ENCODE peak calls at places on chromosomes 16 and 17, in seven cellular contexts. Y is HepG2, U is SK-N-SH, T is K562, W is NT2/D1, X is GM12878, S is H1. M is an unnamed sample.

GRCh38 chr17:48611213-48611612 is 396 bp upstream of the HOXB7 start:
- DNase-seq in Y (no peak), U (no peak), T (no peak), W (no peak), X (no peak), S (no peak), M (no peak)

GRCh38 chr16:80526418-80527061 is 14.3 kb upstream of the DYNLRB2 start:
- DNase-seq in Y (peak; percentile 60), U (peak; percentile 49), T (peak; percentile 70), W (peak; percentile 56), X (no peak), S (no peak), M (peak; percentile 38)

GRCh38 chr16:54506691-54507090 is 220.1 kb upstream of the IRX3 start:
- DNase-seq in Y (no peak), U (peak; percentile 63), T (no peak), W (no peak), X (no peak), S (no peak), M (no peak)

GRCh38 chr16:12097523-12098428 is 121.2 kb downstream of the SNX29 start:
- DNase-seq in Y (peak; percentile 98), U (no peak), T (no peak), W (no peak), X (no peak), S (no peak), M (no peak)

GRCh38 chr16:57096793-57097192 is 4.4 kb downstream of the CPNE2 start:
- DNase-seq in Y (no peak), U (no peak), T (no peak), W (no peak), X (no peak), S (no peak), M (no peak)

GRCh38 chr16:10156111-10156510 is 26.1 kb downstream of the GRIN2A start:
- DNase-seq in Y (no peak), U (no peak), T (no peak), W (no peak), X (no peak), S (no peak), M (no peak)

GRCh38 chr17:64020068-64020766 is at the start of gene ICAM2:
- DNase-seq in Y (no peak), U (no peak), T (no peak), W (no peak), X (peak; percentile 90), S (no peak), M (no peak)

GRCh38 chr16:65745-66144 is 6.7 kb downstream of the RHBDF1 start:
- DNase-seq in Y (peak; percentile 56), U (peak; percentile 95), T (peak; percentile 77), W (no peak), X (no peak), S (peak; percentile 98), M (peak; percentile 21)

GRCh38 chr16:2022723-2023097 is 3.1 kb downstream of the NPW start:
- DNase-seq in Y (no peak), U (peak; percentile 88), T (peak; percentile 69), W (peak; percentile 36), X (no peak), S (no peak), M (no peak)

GRCh38 chr17:71315568-71315967 is 805.3 kb upstream of the SOX9 start:
- DNase-seq in Y (no peak), U (no peak), T (no peak), W (no peak), X (no peak), S (no peak), M (no peak)

GRCh38 chr17:41812176-41813038 is at the start of gene FKBP10:
- DNase-seq in Y (peak; percentile 90), U (peak; percentile 97), T (no peak), W (peak; percentile 88), X (no peak), S (peak; percentile 91), M (peak; percentile 54)

GRCh38 chr16:53098526-53099317 is 43.9 kb downstream of the CHD9 start:
- DNase-seq in Y (peak; percentile 48), U (peak; percentile 78), T (peak; percentile 35), W (peak; percentile 71), X (peak; percentile 66), S (peak; percentile 66), M (no peak)

GRCh38 chr16:23607740-23608139 is 11.6 kb upstream of the NDUFAB1 start:
- DNase-seq in Y (no peak), U (no peak), T (no peak), W (no peak), X (no peak), S (no peak), M (no peak)

GRCh38 chr16:27849621-27850020 is 213.9 kb downstream of the GSG1L start:
- DNase-seq in Y (no peak), U (no peak), T (no peak), W (no peak), X (no peak), S (no peak), M (no peak)

GRCh38 chr17:80262291-80262690 is 1.6 kb downstream of the RNF213 start:
- DNase-seq in Y (no peak), U (no peak), T (no peak), W (no peak), X (no peak), S (no peak), M (no peak)

GRCh38 chr17:79148584-79148983 is 74.0 kb downstream of the ENGASE start:
- DNase-seq in Y (no peak), U (no peak), T (no peak), W (no peak), X (no peak), S (no peak), M (no peak)

GRCh38 chr17:79152636-79153035 is 78.0 kb downstream of the ENGASE start:
- DNase-seq in Y (no peak), U (no peak), T (no peak), W (no peak), X (no peak), S (peak; percentile 63), M (no peak)

GRCh38 chr17:79153367-79154130 is 78.9 kb downstream of the ENGASE start:
- DNase-seq in Y (no peak), U (no peak), T (no peak), W (no peak), X (no peak), S (no peak), M (no peak)

GRCh38 chr17:79150035-79150733 is 75.6 kb downstream of the ENGASE start:
- DNase-seq in Y (no peak), U (no peak), T (no peak), W (no peak), X (peak; percentile 12), S (no peak), M (no peak)

GRCh38 chr17:79150799-79151198 is 76.2 kb downstream of the ENGASE start:
- DNase-seq in Y (no peak), U (no peak), T (no peak), W (no peak), X (no peak), S (no peak), M (no peak)
- TF ChIP-seq YY1 in Y (no peak), U (no peak), T (no peak), W (no peak), X (no peak), S (no peak), M (no peak)

DNA sequence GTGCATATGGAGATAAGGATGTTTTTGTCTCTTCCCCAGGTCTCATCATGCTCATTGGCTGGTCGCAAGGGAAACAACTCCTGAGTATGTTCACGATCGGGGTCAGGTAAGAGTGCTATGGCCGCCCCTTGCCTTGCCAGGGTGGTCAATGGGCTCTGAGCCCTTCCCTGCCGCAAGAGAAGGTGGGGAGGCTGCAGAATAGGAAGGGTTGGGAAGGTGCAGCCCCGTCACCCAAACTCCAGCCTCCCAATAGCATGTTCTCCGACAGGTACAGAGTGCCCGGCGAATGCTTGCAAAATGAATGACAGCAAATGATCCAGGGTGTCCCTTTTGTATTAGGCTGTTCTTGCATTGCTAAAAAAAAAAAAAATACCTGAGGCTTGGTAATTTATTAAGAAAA is 57.4 kb downstream of the ATP2C2 start:
- DNase-seq in Y (no peak), U (no peak), T (no peak), W (no peak), X (no peak), S (no peak), M (no peak)
- TF ChIP-seq YY1 in Y (no peak), U (no peak), T (no peak), W (no peak), X (no peak), S (no peak), M (no peak)

GRCh38 chr17:46001390-46002310 is 2.6 kb downstream of the STH start:
- DNase-seq in Y (peak; percentile 28), U (no peak), T (no peak), W (no peak), X (no peak), S (no peak), M (no peak)

GRCh38 chr17:46003907-46004748 is 5.1 kb downstream of the STH start:
- DNase-seq in Y (peak; percentile 90), U (peak; percentile 83), T (no peak), W (no peak), X (no peak), S (no peak), M (no peak)

GRCh38 chr17:46000757-46001156 is 1.7 kb downstream of the STH start:
- DNase-seq in Y (no peak), U (no peak), T (no peak), W (no peak), X (no peak), S (no peak), M (no peak)

GRCh38 chr17:46002973-46003316 is 3.9 kb downstream of the STH start:
- DNase-seq in Y (no peak), U (no peak), T (no peak), W (no peak), X (no peak), S (no peak), M (no peak)

GRCh38 chr17:46002311-46002972 is 3.4 kb downstream of the STH start:
- DNase-seq in Y (peak; percentile 75), U (peak; percentile 89), T (peak; percentile 77), W (peak; percentile 60), X (peak; percentile 16), S (peak; percentile 91), M (peak; percentile 43)
- TF ChIP-seq YY1 in Y (no peak), U (no peak), T (no peak), W (no peak), X (peak; percentile 18), S (no peak), M (no peak)

GRCh38 chr16:70746040-70746707 is 54.8 kb downstream of the VAC14 start:
- DNase-seq in Y (peak; percentile 92), U (peak; percentile 41), T (peak; percentile 27), W (no peak), X (no peak), S (no peak), M (peak; percentile 51)

GRCh38 chr16:70744366-70744765 is 56.6 kb downstream of the VAC14 start:
- DNase-seq in Y (no peak), U (no peak), T (no peak), W (no peak), X (no peak), S (no peak), M (no peak)

GRCh38 chr16:70745536-70746025 is 55.4 kb downstream of the VAC14 start:
- DNase-seq in Y (no peak), U (no peak), T (no peak), W (no peak), X (no peak), S (no peak), M (no peak)

GRCh38 chr16:70741779-70742125 is 55.9 kb upstream of the MTSS2 start:
- DNase-seq in Y (no peak), U (no peak), T (no peak), W (no peak), X (no peak), S (no peak), M (no peak)

DNA sequence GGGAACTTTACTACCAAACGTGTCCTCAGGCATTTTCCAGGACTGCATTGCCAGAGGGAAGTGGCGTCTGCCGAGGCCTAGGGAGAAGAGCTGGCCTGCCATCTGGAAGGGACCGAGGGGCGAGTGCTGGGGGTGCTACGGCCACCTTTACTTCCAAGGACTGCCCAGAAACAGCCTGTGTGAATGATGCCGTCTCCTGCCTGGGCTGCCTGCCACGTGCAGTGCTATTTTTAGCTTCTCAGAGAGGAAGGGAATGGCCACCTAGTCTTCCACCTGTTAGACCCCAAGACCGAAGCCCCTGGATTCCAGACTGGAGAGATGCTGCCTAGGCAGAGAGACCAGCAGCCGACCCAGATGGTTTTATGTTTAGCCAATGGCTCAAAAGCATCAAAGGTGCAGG is 57.2 kb downstream of the VAC14 start:
- DNase-seq in Y (no peak), U (no peak), T (no peak), W (no peak), X (no peak), S (no peak), M (no peak)
- TF ChIP-seq YY1 in Y (no peak), U (no peak), T (no peak), W (no peak), X (no peak), S (no peak), M (no peak)

M was measured in HCT116.